ENCODE peak calls at places on chromosome 9, in five cellular contexts. One of them, this sample, is unnamed.

GRCh38 chr9:121819511-121820231 is 168.2 kb downstream of the DAB2IP start:
- DNase-seq in GM12878: no peak
- DNase-seq in HepG2: no peak
- DNase-seq in SK-N-SH: peak
- DNase-seq in K562: no peak
- DNase-seq in this sample: no peak

GRCh38 chr9:85453850-85454249 is 287.9 kb downstream of the AGTPBP1 start:
- DNase-seq in SK-N-SH: no peak
- DNase-seq in GM12878: no peak
- DNase-seq in HepG2: no peak
- DNase-seq in K562: no peak
- DNase-seq in this sample: no peak

GRCh38 chr9:132945186-132946130 is 1.0 kb upstream of the TSC1 start:
- DNase-seq in K562: no peak
- DNase-seq in SK-N-SH: no peak
- DNase-seq in GM12878: no peak
- DNase-seq in HepG2: no peak
- DNase-seq in this sample: no peak

GRCh38 chr9:16138961-16139441 is 586.2 kb downstream of the CCDC171 start:
- DNase-seq in K562: no peak
- DNase-seq in SK-N-SH: no peak
- DNase-seq in GM12878: no peak
- DNase-seq in HepG2: no peak
- DNase-seq in this sample: no peak

GRCh38 chr9:134851015-134851414 is 29.6 kb upstream of the FCN2 start:
- DNase-seq in K562: no peak
- DNase-seq in SK-N-SH: no peak
- DNase-seq in HepG2: no peak
- DNase-seq in GM12878: no peak
- DNase-seq in this sample: no peak

GRCh38 chr9:112203536-112203935 is 28.4 kb upstream of the SUSD1 start:
- DNase-seq in SK-N-SH: no peak
- DNase-seq in K562: no peak
- DNase-seq in HepG2: no peak
- DNase-seq in GM12878: no peak
- DNase-seq in this sample: no peak

GRCh38 chr9:107693620-107694326 is 204.2 kb upstream of the KLF4 start:
- DNase-seq in SK-N-SH: no peak
- DNase-seq in K562: no peak
- DNase-seq in HepG2: no peak
- DNase-seq in GM12878: no peak
- DNase-seq in this sample: no peak

GRCh38 chr9:104838958-104839357 is 75.0 kb downstream of the NIPSNAP3B start:
- DNase-seq in SK-N-SH: no peak
- DNase-seq in K562: no peak
- DNase-seq in GM12878: no peak
- DNase-seq in HepG2: no peak
- DNase-seq in this sample: no peak

GRCh38 chr9:95511232-95511951 is 5.4 kb downstream of the PTCH1 start:
- DNase-seq in K562: no peak
- DNase-seq in SK-N-SH: no peak
- DNase-seq in GM12878: no peak
- DNase-seq in HepG2: peak
- DNase-seq in this sample: peak

GRCh38 chr9:134358026-134358967 is 32.0 kb downstream of the RXRA start:
- DNase-seq in SK-N-SH: peak
- DNase-seq in HepG2: no peak
- DNase-seq in K562: no peak
- DNase-seq in GM12878: no peak
- DNase-seq in this sample: no peak

DNA sequence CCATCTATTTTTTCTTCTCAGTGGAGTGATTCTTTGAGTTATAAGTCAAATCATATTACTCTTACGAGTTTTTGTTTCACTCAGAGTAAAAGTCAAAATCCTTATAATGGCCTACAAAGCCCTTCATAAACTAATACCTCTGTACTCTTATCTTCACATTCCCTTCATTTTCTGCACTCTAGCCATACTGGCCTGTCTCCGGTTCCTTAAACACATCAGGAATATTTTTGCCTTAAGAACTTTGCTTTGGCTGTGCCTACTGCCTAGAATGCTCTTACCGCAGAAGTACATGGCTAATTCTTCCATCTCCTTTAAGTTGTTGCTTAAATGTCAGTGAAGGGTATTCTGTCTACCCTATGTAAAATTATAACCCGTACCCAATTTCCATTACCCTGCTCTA is 132.9 kb upstream of the GRHPR start:
- DNase-seq in GM12878: no peak
- DNase-seq in K562: no peak
- DNase-seq in HepG2: no peak
- DNase-seq in SK-N-SH: no peak
- DNase-seq in this sample: no peak
- H3K9ac ChIP-seq in GM12878: peak
- H3K9ac ChIP-seq in K562: no peak
- H3K9ac ChIP-seq in HepG2: no peak
- H3K9ac ChIP-seq in SK-N-SH: no peak
- H3K9ac ChIP-seq in this sample: no peak

GRCh38 chr9:129262261-129262660 is 84.2 kb upstream of the IER5L start:
- DNase-seq in K562: no peak
- DNase-seq in SK-N-SH: no peak
- DNase-seq in GM12878: no peak
- DNase-seq in HepG2: no peak
- DNase-seq in this sample: no peak

GRCh38 chr9:129258124-129258822 is 80.2 kb upstream of the IER5L start:
- DNase-seq in K562: peak
- DNase-seq in SK-N-SH: peak
- DNase-seq in HepG2: peak
- DNase-seq in GM12878: no peak
- DNase-seq in this sample: peak

GRCh38 chr9:129256959-129257713 is 79.1 kb upstream of the IER5L start:
- DNase-seq in GM12878: no peak
- DNase-seq in K562: no peak
- DNase-seq in SK-N-SH: no peak
- DNase-seq in HepG2: no peak
- DNase-seq in this sample: no peak

GRCh38 chr9:129258823-129259301 is 80.8 kb upstream of the IER5L start:
- DNase-seq in K562: no peak
- DNase-seq in HepG2: no peak
- DNase-seq in SK-N-SH: no peak
- DNase-seq in GM12878: no peak
- DNase-seq in this sample: no peak

GRCh38 chr9:129259373-129259772 is 81.3 kb upstream of the IER5L start:
- DNase-seq in K562: no peak
- DNase-seq in GM12878: no peak
- DNase-seq in SK-N-SH: no peak
- DNase-seq in HepG2: no peak
- DNase-seq in this sample: no peak
- TF ChIP-seq CHD2 in K562: no peak
- TF ChIP-seq CHD2 in GM12878: no peak
- TF ChIP-seq CHD2 in SK-N-SH: no peak
- TF ChIP-seq CHD2 in HepG2: no peak
- TF ChIP-seq CHD2 in this sample: no peak

GRCh38 chr9:68844196-68844595 is 139.2 kb downstream of the PIP5K1B start:
- DNase-seq in HepG2: no peak
- DNase-seq in GM12878: no peak
- DNase-seq in K562: no peak
- DNase-seq in SK-N-SH: no peak
- DNase-seq in this sample: no peak
- H3K9ac ChIP-seq in HepG2: no peak
- H3K9ac ChIP-seq in GM12878: no peak
- H3K9ac ChIP-seq in K562: no peak
- H3K9ac ChIP-seq in SK-N-SH: no peak
- H3K9ac ChIP-seq in this sample: no peak

DNA sequence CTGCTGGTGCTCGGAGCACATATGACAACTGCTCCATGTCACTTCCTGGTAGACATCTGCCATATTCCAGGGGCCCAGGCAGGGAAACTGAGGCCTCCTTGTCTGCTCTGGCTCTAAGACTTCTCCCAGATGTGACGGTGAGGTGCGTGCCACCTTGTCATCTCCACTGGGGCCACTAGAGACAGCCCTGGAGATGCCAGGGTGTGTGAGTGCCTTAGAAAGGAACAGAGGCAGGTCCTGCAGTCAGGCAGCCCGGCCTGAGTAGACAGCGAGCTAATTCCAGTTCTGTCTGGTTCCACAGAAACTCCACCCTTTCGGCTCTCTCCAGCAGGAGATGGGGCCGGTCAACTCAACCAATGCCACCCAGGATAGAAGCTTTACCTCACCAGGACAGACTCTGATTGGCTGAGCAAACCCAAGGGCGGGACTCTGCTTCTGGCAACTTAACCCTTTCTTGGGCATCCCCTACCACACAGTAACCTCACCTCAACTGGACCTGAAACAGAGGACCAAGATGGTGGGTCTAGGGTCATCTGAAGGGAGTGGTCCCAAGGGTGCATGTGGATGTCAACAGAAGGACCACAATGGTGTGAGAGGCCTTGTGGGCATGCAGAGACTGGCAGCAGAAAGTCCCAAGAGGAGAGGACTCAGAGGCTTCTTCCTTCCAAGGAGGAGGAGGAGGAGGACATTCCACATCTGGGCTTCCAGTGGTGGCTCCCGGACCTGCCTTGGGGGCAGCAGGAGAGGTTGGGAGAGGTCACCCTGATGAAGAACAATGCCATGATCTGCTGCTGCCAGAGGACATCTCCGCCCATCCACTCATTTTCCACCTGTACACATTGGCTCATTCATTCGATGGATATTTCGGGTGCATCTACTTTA is 77.7 kb downstream of the RGS3 start:
- DNase-seq in SK-N-SH: peak
- DNase-seq in HepG2: peak
- DNase-seq in K562: peak
- DNase-seq in GM12878: no peak
- DNase-seq in this sample: no peak
- TF ChIP-seq CHD2 in SK-N-SH: no peak
- TF ChIP-seq CHD2 in HepG2: no peak
- TF ChIP-seq CHD2 in K562: no peak
- TF ChIP-seq CHD2 in GM12878: no peak
- TF ChIP-seq CHD2 in this sample: no peak

GRCh38 chr9:78714591-78714990 is 417.7 kb downstream of the PSAT1 start:
- DNase-seq in K562: no peak
- DNase-seq in SK-N-SH: no peak
- DNase-seq in HepG2: no peak
- DNase-seq in GM12878: no peak
- DNase-seq in this sample: no peak

DNA sequence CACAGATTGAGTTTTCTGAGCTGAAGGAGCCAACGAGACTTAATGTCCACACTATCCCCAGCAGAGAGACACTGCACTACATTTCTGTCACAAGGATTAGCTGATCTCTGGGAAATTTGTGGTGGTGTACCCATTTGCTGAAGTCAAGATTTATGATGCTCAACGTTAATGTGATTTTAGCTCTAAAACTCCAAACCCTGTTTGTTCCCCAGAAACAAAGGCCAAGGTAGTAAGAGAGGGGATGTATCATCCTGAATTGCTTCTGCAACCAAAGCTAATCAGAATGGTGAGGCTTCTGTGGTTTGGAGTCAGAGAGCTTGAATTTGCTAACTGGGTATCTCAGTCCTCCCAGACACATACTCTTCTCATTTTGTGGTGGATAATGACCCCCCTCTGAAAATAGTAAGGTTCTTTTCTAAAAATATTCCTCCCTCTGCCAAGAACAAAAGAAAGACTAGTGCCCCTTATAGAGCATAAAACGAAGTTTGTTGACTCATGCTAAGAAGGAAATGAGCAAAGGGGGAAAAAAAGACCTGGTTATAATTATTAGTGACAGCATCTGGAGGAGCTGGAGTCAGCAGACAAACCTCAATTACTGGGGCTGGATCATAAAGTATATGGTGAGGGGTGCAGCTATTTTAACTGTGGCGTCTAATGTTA is 417.0 kb downstream of the PSAT1 start:
- DNase-seq in K562: no peak
- DNase-seq in SK-N-SH: no peak
- DNase-seq in HepG2: no peak
- DNase-seq in GM12878: no peak
- DNase-seq in this sample: no peak
- H3K9ac ChIP-seq in K562: no peak
- H3K9ac ChIP-seq in SK-N-SH: peak
- H3K9ac ChIP-seq in HepG2: no peak
- H3K9ac ChIP-seq in GM12878: no peak
- H3K9ac ChIP-seq in this sample: no peak